ENCODE peak calls at places on chromosomes 7 and 10, in five cellular contexts. L, Q, T, H and U are unnamed samples.

GRCh38 chr7:122430710-122431109 is 126.2 kb upstream of the FEZF1 start:
- DNase-seq in L (no peak), T (no peak), H (no peak), Q (no peak), U (no peak)

GRCh38 chr10:78660446-78661106 is 408.2 kb upstream of the ZMIZ1 start:
- DNase-seq in T (no peak), L (no peak), H (no peak), Q (no peak), U (no peak)

GRCh38 chr10:30813872-30814471 is 184.4 kb upstream of the LYZL2 start:
- DNase-seq in L (no peak), Q (peak), H (no peak), T (peak), U (no peak)

GRCh38 chr10:43239756-43240155 is 27.1 kb downstream of the RASGEF1A start:
- DNase-seq in T (no peak), Q (no peak), H (no peak), L (no peak), U (no peak)

GRCh38 chr7:50595538-50596102 is 30.4 kb upstream of the DDC start:
- DNase-seq in Q (no peak), L (peak), T (peak), H (no peak), U (peak)

GRCh38 chr7:75958802-75959543 is 35.4 kb downstream of the TMEM120A start:
- DNase-seq in L (no peak), H (no peak), T (no peak), Q (no peak), U (no peak)

GRCh38 chr10:789831-790701 is 100.6 kb upstream of the DIP2C start:
- DNase-seq in Q (peak), T (no peak), H (no peak), L (no peak), U (no peak)

GRCh38 chr10:118573512-118573911 is 21.9 kb downstream of the PRLHR start:
- DNase-seq in L (no peak), Q (no peak), T (no peak), H (no peak), U (no peak)

GRCh38 chr7:36048902-36049240 is 104.2 kb upstream of the EEPD1 start:
- DNase-seq in T (no peak), H (no peak), L (no peak), Q (no peak), U (no peak)

GRCh38 chr10:44925811-44926760 is 14.9 kb downstream of the TMEM72 start:
- DNase-seq in T (no peak), H (no peak), L (no peak), Q (peak), U (no peak)

GRCh38 chr7:51369746-51370145 is 53.1 kb upstream of the COBL start:
- DNase-seq in Q (no peak), H (no peak), L (no peak), T (peak), U (no peak)

GRCh38 chr7:46139079-46139478 is 218.0 kb upstream of the IGFBP3 start:
- DNase-seq in Q (no peak), L (no peak), T (peak), H (no peak), U (no peak)

GRCh38 chr7:132655071-132655761 is 78.9 kb upstream of the PLXNA4 start:
- DNase-seq in L (peak), Q (peak), T (peak), H (no peak), U (no peak)

GRCh38 chr10:133230387-133231195 is 574 bp downstream of the UTF1 start:
- DNase-seq in L (no peak), T (peak), Q (no peak), H (no peak), U (no peak)
- H3K27ac ChIP-seq in L (no peak), T (no peak), Q (no peak), H (no peak), U (no peak)

DNA sequence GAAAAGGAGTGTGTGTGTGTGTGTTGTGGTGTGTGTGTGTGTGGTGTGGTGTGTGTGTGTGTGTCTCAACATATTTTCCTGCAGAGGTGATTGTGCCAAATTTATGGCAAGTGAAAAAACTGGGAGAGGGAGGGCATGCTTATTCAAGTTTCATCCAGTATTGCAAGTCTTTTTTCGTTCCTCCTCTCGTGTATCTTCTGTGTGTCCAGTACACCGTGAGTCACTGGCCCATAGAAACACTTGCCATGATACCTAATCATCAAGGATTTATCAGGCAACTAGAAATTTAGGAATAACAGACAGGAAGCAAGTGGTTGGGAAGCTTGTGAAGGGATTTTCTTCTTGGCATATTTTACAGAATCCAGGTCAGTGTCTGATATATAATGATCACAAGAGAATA is 820.5 kb downstream of the GATA3 start:
- DNase-seq in T (no peak), Q (no peak), H (no peak), L (no peak), U (no peak)
- H3K27ac ChIP-seq in T (no peak), Q (no peak), H (no peak), L (no peak), U (no peak)

GRCh38 chr10:110711382-110711781 is 67.2 kb downstream of the RBM20 start:
- DNase-seq in L (no peak), H (no peak), Q (no peak), T (no peak), U (no peak)

GRCh38 chr10:110709444-110709828 is 65.3 kb downstream of the RBM20 start:
- DNase-seq in T (no peak), H (no peak), Q (no peak), L (no peak), U (no peak)

GRCh38 chr10:110708776-110709443 is 64.8 kb downstream of the RBM20 start:
- DNase-seq in H (no peak), T (no peak), L (no peak), Q (no peak), U (no peak)

GRCh38 chr10:110710621-110711020 is 66.5 kb downstream of the RBM20 start:
- DNase-seq in L (no peak), Q (no peak), H (no peak), T (no peak), U (no peak)

DNA sequence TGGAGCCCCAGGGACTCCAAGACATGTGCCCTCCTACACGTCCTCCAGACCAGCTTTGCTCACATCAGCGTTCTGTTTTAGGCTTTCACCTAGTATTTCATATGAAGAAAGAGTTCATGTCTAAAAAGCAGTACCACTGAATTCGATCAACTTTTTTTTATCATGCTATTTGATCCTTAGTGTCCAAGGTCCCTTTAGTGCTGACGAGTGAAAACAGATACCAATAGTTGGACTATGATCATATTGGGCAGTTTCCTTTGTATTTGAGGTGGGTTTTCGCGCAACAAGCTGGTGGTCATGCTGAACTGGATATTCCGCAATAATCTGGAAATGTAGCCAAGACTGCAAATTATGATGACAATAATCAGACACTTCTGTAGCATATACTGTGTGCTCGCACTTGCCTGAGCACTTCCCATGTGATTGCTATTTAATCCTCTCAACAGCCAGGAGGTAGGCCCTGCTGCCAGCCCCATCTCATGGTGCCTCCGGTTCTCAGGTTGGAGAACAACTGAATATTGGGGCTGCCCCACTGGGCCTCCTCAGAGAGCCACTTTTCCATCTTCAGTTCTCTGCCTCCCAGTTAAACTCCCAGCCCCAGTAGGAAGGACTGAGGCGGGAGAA is 65.9 kb downstream of the RBM20 start:
- DNase-seq in Q (no peak), L (no peak), H (no peak), T (no peak), U (no peak)
- H3K27ac ChIP-seq in Q (no peak), L (no peak), H (no peak), T (no peak), U (no peak)

GRCh38 chr7:131511071-131511470 is 45.4 kb downstream of the PODXL start:
- DNase-seq in T (no peak), H (no peak), L (no peak), Q (no peak), U (no peak)
- H3K27ac ChIP-seq in T (no peak), H (no peak), L (no peak), Q (no peak), U (no peak)

DNA sequence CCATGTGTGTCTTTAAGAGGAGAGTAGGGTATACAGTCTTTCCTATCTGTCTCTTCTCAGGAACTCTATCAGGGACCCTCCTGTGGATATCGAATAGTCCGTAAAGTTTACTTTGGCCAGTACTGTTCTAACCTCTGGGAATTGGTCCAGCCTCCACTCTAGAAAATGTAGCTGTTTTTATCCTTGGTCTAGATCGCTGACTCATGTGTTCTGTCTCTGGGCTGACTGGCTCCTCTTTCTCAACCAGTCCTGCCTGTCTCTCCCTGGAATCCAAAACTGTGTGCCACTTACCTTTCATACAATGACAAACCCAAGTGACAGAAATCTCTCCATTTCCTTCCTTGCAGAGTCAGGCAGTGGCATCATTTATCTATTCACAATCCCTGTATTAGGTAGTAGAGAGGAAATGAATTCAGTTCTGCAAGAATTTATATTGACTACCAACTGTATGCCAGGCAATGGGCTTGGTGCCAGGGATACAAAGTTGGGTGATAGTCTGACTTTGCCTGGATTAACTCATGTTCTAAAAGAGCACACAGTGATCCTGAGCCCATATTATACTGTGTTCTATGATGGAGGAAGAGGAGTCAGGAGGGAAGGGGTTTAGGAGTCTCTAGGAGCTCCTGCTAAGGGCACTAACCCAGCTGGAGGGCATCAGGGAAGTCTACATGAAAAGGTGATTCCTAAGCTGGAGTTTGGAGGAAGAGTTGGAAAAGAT is 232.7 kb downstream of the LRMDA start:
- DNase-seq in T (no peak), Q (no peak), L (no peak), H (no peak), U (no peak)
- H3K27ac ChIP-seq in T (no peak), Q (peak), L (no peak), H (peak), U (no peak)

DNA sequence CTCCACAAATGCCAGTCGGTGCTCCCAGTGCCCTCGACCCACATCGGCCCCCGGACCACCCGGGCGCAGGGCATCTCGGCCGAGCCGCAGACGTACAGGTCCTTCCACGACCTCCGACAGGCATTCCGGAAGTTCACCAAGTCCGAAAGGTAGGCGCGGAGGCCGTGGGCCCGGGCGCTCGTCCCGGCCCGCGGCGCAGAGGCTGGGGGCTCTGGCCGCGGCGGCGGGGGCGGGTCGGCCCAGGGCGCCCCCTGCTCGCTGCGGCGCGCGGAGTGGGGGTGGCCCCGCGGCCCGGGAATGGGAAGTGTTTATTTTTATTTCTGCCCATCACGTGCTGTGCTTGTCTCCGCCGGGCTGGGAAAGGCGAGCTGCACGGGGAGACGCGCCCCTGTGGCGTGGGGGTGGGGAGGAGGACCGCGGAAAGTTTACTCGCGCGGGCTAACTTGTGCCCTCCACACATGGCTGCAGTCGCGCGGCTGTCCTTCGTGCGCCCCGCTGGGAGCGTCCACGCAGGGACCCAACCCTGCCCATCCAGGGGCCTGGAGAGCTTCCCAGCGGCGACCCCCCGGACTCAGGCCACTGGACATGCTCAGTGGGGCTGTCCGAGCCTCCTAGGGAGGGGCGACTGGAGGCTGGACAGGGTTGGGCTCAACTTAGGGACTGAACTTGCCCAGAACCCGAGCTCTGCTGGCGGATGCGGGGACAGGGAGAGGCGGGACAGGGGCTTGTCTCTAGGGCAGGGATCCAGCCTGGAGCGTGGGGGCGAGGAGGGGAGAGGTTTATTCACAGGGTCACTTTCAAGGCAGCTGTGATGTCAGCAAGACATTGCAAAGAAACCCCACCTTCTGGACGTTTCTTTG is 82.6 kb upstream of the PRKG1 start:
- DNase-seq in L (no peak), H (no peak), T (peak), Q (peak), U (no peak)
- H3K27ac ChIP-seq in L (no peak), H (peak), T (peak), Q (peak), U (no peak)

DNA sequence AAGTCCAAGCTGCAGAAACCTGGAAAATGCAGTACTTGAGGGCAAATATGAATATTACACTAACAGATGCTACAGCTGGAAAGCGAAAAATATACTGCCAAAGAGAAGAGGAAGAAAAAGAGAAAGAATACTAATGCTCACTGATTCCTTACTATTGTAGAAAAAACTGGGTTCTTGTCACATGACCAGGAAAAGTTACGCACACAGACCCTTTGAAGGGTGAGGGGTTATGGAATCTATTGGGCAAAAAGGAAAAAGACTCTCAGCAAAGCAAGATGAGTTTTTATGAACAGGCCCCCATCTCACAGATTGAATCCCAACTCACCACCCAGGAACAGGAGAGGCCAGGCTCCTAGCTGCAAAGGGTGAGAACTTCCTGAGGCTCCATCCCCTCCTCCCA is 228.1 kb upstream of the KLF14 start:
- DNase-seq in L (no peak), T (no peak), H (no peak), Q (no peak), U (no peak)
- H3K27ac ChIP-seq in L (no peak), T (no peak), H (peak), Q (no peak), U (no peak)

GRCh38 chr7:17599733-17600685 is 301.6 kb downstream of the AHR start:
- DNase-seq in L (no peak), H (no peak), Q (no peak), T (no peak), U (no peak)
- H3K27ac ChIP-seq in L (no peak), H (peak), Q (no peak), T (peak), U (no peak)

DNA sequence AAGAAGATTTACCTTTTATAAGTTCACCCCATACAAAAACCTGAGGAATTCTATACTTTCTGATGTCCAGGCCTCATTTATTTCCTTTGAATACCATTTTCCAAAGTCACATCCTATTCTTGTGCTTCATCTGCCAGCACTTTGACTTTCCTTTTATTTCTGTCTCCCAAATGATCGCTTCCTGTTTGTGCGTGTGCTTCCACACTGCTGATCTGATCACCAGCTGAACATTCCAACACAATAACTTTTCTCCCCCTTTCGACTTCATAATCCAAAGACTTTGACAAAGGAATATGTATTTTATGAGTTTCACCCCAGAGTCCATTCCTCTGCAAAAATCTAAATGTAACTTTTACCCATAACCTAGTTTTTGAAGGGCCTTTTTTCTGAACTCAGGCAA is 3.1 kb downstream of the ELAPOR2 start:
- DNase-seq in L (no peak), H (no peak), T (no peak), Q (no peak), U (no peak)
- H3K27ac ChIP-seq in L (no peak), H (no peak), T (no peak), Q (no peak), U (no peak)

DNA sequence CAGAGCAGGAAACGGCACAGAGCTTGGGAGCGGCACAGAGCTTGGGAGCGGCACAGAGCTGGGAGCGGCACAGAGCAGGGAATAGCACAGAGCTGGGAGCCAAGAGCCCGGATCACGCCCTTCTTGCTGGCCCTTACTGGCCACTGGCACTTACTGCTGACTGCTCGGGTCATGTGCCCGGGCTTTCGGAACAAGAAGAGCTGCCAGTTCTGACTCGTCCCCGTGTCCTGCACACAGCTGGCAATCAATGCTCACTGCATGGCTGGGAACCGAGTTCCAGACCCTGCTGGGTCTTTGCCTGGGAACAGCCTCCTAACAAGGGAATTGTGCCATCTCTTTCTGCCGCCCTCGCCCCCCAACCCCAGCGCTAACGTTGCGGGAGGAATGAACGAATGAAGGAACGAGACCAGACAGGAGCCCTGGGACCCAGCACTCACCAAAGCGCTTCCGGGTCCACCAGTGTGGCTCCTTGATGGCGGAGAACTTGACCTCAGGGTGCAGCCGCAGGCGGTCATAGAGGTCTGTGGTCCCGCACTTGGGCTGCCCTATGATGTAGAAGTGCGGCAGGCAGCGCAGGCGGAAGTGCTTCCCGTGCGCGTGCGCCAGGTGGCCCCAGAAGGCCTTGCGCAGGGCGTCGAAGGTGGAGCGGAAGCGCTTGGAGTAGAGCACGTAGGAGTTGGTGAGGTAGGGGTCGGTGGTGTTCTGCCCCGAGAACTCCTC is 49.1 kb downstream of the CHST15 start:
- DNase-seq in T (no peak), L (no peak), Q (no peak), H (no peak), U (peak)
- H3K27ac ChIP-seq in T (no peak), L (no peak), Q (peak), H (peak), U (no peak)